ENCODE peak calls at places on chromosomes 1 and 21, in six cellular contexts. One of them, this sample, is unnamed.

GRCh38 chr1:181089777-181090505 is 1.4 kb downstream of the IER5 start:
- DNase-seq in PC-3: peak; percentile 39
- DNase-seq in SK-N-MC: no peak
- DNase-seq in fibroblast of lung: peak; percentile 63
- DNase-seq in GM23338: peak; percentile 71
- DNase-seq in GM23248: peak; percentile 75
- DNase-seq in this sample: peak; percentile 50

GRCh38 chr1:2210084-2210653 is 15.6 kb upstream of the FAAP20 start:
- DNase-seq in PC-3: no peak
- DNase-seq in SK-N-MC: no peak
- DNase-seq in fibroblast of lung: no peak
- DNase-seq in GM23338: no peak
- DNase-seq in GM23248: no peak
- DNase-seq in this sample: no peak

GRCh38 chr1:18820791-18821641 is 38.4 kb downstream of the TAS1R2 start:
- DNase-seq in PC-3: peak; percentile 84
- DNase-seq in SK-N-MC: peak; percentile 37
- DNase-seq in fibroblast of lung: peak; percentile 47
- DNase-seq in GM23338: peak; percentile 88
- DNase-seq in GM23248: peak; percentile 80
- DNase-seq in this sample: peak; percentile 26

GRCh38 chr1:66446261-66447001 is 87.5 kb upstream of the SGIP1 start:
- DNase-seq in PC-3: peak; percentile 86
- DNase-seq in SK-N-MC: peak; percentile 73
- DNase-seq in fibroblast of lung: peak; percentile 50
- DNase-seq in GM23338: peak; percentile 80
- DNase-seq in GM23248: peak; percentile 80
- DNase-seq in this sample: peak; percentile 40

GRCh38 chr1:241362350-241362749 is 5.3 kb upstream of the RGS7 start:
- DNase-seq in PC-3: no peak
- DNase-seq in SK-N-MC: no peak
- DNase-seq in fibroblast of lung: no peak
- DNase-seq in GM23338: peak; percentile 6
- DNase-seq in GM23248: no peak
- DNase-seq in this sample: no peak

GRCh38 chr1:53878492-53879105 is 11.0 kb downstream of the YIPF1 start:
- DNase-seq in PC-3: peak; percentile 76
- DNase-seq in SK-N-MC: no peak
- DNase-seq in fibroblast of lung: peak; percentile 55
- DNase-seq in GM23338: peak; percentile 68
- DNase-seq in GM23248: peak; percentile 74
- DNase-seq in this sample: peak; percentile 39

GRCh38 chr1:208652300-208653160 is 408.3 kb upstream of the PLXNA2 start:
- DNase-seq in PC-3: peak; percentile 89
- DNase-seq in SK-N-MC: peak; percentile 16
- DNase-seq in fibroblast of lung: peak; percentile 56
- DNase-seq in GM23338: peak; percentile 82
- DNase-seq in GM23248: peak; percentile 76
- DNase-seq in this sample: peak; percentile 44

GRCh38 chr1:204493145-204493881 is 1.3 kb downstream of the PIK3C2B start:
- DNase-seq in PC-3: peak; percentile 90
- DNase-seq in SK-N-MC: no peak
- DNase-seq in fibroblast of lung: peak; percentile 80
- DNase-seq in GM23338: peak; percentile 52
- DNase-seq in GM23248: peak; percentile 69
- DNase-seq in this sample: peak; percentile 78

GRCh38 chr1:196680107-196680506 is 28.3 kb downstream of the CFH start:
- DNase-seq in PC-3: peak; percentile 64
- DNase-seq in SK-N-MC: no peak
- DNase-seq in fibroblast of lung: peak; percentile 46
- DNase-seq in GM23338: no peak
- DNase-seq in GM23248: peak; percentile 44
- DNase-seq in this sample: peak; percentile 32

GRCh38 chr1:8004803-8005573 is 21.1 kb downstream of the ERRFI1 start:
- DNase-seq in PC-3: peak; percentile 82
- DNase-seq in SK-N-MC: no peak
- DNase-seq in fibroblast of lung: peak; percentile 95
- DNase-seq in GM23338: no peak
- DNase-seq in GM23248: peak; percentile 97
- DNase-seq in this sample: peak; percentile 95

DNA sequence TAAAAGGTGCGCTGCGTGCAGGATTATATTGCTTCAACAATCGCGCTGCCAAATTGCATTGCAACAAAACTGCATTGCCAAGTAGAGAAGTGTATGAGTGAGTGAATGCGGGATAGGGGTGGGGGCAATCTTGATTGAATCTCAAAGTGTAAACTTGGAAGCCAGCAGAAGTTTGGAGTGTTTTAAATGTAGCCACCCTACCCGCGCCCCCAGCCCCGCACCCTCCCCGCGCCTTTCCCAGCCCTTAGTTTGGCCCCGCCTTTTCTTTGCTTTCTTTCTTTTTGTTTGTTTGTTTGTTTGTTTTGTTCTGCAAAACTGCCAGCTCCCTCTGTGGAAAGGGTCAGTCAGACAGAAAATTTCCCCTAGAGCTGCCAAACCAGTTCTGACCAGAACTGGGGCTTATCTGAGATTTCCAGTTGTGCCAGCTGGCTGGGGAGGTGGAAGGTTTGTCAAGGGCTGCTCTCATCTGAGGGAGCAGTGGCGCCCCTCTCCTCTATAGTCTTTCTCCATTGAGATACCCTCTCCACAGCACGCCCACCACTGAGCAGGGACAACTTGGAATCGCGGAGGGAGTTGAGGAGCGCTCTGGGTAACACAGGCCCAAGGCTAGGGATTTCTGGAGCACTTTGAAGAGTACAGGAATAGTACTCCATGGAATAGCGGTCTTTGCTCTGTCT is 666 bp upstream of the BEND5 start:
- DNase-seq in PC-3: peak; percentile 28
- DNase-seq in SK-N-MC: no peak
- DNase-seq in fibroblast of lung: no peak
- DNase-seq in GM23338: peak; percentile 49
- DNase-seq in GM23248: peak; percentile 25
- DNase-seq in this sample: no peak
- TF ChIP-seq EZH2 in PC-3: no peak
- TF ChIP-seq EZH2 in SK-N-MC: no peak
- TF ChIP-seq EZH2 in fibroblast of lung: no peak
- TF ChIP-seq EZH2 in GM23338: no peak
- TF ChIP-seq EZH2 in GM23248: no peak
- TF ChIP-seq EZH2 in this sample: no peak

GRCh38 chr1:40174788-40175187 is 13.6 kb downstream of the RLF start:
- DNase-seq in PC-3: no peak
- DNase-seq in SK-N-MC: no peak
- DNase-seq in fibroblast of lung: no peak
- DNase-seq in GM23338: no peak
- DNase-seq in GM23248: no peak
- DNase-seq in this sample: no peak
- TF ChIP-seq EZH2 in PC-3: no peak
- TF ChIP-seq EZH2 in SK-N-MC: no peak
- TF ChIP-seq EZH2 in fibroblast of lung: no peak
- TF ChIP-seq EZH2 in GM23338: no peak
- TF ChIP-seq EZH2 in GM23248: no peak
- TF ChIP-seq EZH2 in this sample: no peak

GRCh38 chr1:156386134-156386901 is 17.3 kb downstream of the RHBG start:
- DNase-seq in PC-3: no peak
- DNase-seq in SK-N-MC: no peak
- DNase-seq in fibroblast of lung: no peak
- DNase-seq in GM23338: no peak
- DNase-seq in GM23248: no peak
- DNase-seq in this sample: no peak

GRCh38 chr1:156384007-156384406 is 15.0 kb downstream of the RHBG start:
- DNase-seq in PC-3: no peak
- DNase-seq in SK-N-MC: no peak
- DNase-seq in fibroblast of lung: no peak
- DNase-seq in GM23338: no peak
- DNase-seq in GM23248: no peak
- DNase-seq in this sample: no peak

GRCh38 chr1:156386949-156387898 is 18.2 kb downstream of the RHBG start:
- DNase-seq in PC-3: no peak
- DNase-seq in SK-N-MC: no peak
- DNase-seq in fibroblast of lung: no peak
- DNase-seq in GM23338: no peak
- DNase-seq in GM23248: no peak
- DNase-seq in this sample: no peak

GRCh38 chr1:156384658-156385057 is 15.6 kb downstream of the RHBG start:
- DNase-seq in PC-3: no peak
- DNase-seq in SK-N-MC: no peak
- DNase-seq in fibroblast of lung: no peak
- DNase-seq in GM23338: no peak
- DNase-seq in GM23248: no peak
- DNase-seq in this sample: no peak

DNA sequence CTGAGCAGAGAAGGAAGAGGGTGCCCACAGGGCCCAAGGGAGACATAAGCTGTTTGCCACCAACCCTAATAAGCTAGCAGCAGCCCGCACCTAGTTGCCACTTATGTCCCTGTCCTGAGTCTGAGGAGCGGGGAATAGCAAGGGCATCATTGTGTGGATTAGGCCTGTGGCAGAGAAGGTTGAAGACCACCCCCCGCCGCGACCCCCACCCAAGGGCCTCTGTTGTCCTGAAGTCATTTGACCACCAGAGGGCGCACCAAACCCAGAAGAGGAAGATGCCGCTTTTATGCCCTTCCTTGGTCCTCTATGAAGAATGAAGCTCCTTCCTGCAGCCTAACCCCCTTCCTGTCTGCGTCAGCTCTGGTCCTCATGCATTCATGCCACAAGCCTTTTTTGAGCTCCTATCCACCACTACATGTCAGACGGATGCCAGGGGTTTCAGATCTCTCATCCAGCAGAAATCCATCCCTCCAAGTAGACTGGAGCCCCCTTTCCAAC is 16.6 kb downstream of the RHBG start:
- DNase-seq in PC-3: peak; percentile 75
- DNase-seq in SK-N-MC: no peak
- DNase-seq in fibroblast of lung: peak; percentile 52
- DNase-seq in GM23338: peak; percentile 89
- DNase-seq in GM23248: peak; percentile 85
- DNase-seq in this sample: peak; percentile 18
- TF ChIP-seq EZH2 in PC-3: no peak
- TF ChIP-seq EZH2 in SK-N-MC: no peak
- TF ChIP-seq EZH2 in fibroblast of lung: peak; percentile 36
- TF ChIP-seq EZH2 in GM23338: no peak
- TF ChIP-seq EZH2 in GM23248: no peak
- TF ChIP-seq EZH2 in this sample: no peak

GRCh38 chr1:103373991-103374390 is 151.5 kb upstream of the RNPC3 start:
- DNase-seq in PC-3: no peak
- DNase-seq in SK-N-MC: no peak
- DNase-seq in fibroblast of lung: peak; percentile 21
- DNase-seq in GM23338: no peak
- DNase-seq in GM23248: peak; percentile 1
- DNase-seq in this sample: no peak
- TF ChIP-seq EZH2 in PC-3: no peak
- TF ChIP-seq EZH2 in SK-N-MC: no peak
- TF ChIP-seq EZH2 in fibroblast of lung: no peak
- TF ChIP-seq EZH2 in GM23338: no peak
- TF ChIP-seq EZH2 in GM23248: no peak
- TF ChIP-seq EZH2 in this sample: no peak

DNA sequence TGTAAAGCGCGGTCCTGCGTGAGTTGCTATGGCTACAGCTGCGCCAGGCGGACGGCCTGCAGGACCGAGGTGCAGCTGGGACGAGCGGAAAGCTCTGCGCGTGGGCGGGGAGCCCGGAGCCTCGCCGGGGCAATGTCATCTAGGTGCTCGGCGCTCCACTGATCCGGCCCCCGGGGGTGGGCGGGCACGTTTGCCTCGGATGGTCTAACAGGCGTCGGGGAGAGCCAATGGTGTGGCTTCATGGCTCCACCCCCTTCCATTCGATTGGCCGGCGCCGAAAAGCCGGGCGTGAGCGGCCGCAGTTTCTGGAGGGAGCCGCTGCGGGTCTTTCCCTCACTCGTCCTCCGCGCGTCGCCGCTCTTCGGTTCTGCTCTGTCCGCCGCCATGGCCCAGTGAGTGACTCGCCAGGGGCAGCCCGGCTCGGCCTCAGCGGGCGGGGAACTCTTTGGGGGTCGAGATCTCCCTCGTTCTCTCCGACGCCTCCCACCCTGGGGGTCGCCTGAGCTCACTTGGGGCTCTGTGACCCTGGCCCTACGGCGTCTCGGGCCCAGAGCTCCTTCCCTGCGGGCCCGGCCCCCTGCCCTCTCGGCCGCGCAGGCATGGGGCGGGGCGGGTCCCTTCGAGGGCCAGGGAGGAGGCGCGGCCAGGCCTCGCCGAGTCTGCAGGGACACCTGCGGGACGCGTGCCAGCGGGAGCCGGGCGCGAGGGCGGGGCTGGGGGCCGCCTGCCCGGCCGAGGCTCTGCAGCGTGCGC is at the start of gene PGD:
- DNase-seq in PC-3: peak; percentile 98
- DNase-seq in SK-N-MC: peak; percentile 75
- DNase-seq in fibroblast of lung: peak; percentile 98
- DNase-seq in GM23338: peak; percentile 99
- DNase-seq in GM23248: peak; percentile 100
- DNase-seq in this sample: peak; percentile 95
- TF ChIP-seq EZH2 in PC-3: no peak
- TF ChIP-seq EZH2 in SK-N-MC: no peak
- TF ChIP-seq EZH2 in fibroblast of lung: no peak
- TF ChIP-seq EZH2 in GM23338: no peak
- TF ChIP-seq EZH2 in GM23248: no peak
- TF ChIP-seq EZH2 in this sample: no peak

GRCh38 chr21:41167348-41168342 is at the start of gene BACE2:
- DNase-seq in PC-3: peak; percentile 74
- DNase-seq in SK-N-MC: no peak
- DNase-seq in fibroblast of lung: peak; percentile 79
- DNase-seq in GM23338: peak; percentile 76
- DNase-seq in GM23248: peak; percentile 93
- DNase-seq in this sample: peak; percentile 61
- TF ChIP-seq EZH2 in PC-3: no peak
- TF ChIP-seq EZH2 in SK-N-MC: no peak
- TF ChIP-seq EZH2 in fibroblast of lung: no peak
- TF ChIP-seq EZH2 in GM23338: no peak
- TF ChIP-seq EZH2 in GM23248: no peak
- TF ChIP-seq EZH2 in this sample: no peak